ENCODE peak calls at places on chromosomes 6 and 20, in five cellular contexts. F, J, P, Z and G are unnamed samples.
A peak's percentile ranks its signal among the peaks of the same experiment; 100 is the strongest.

GRCh38 chr6:44926556-44926955 is 401.6 kb upstream of the RUNX2 start:
- DNase-seq in F (no peak), J (no peak), P (no peak), Z (no peak), G (peak; percentile 74)

GRCh38 chr6:38749473-38749872 is 34.4 kb downstream of the DNAH8 start:
- DNase-seq in F (no peak), J (no peak), P (no peak), Z (no peak), G (no peak)

GRCh38 chr20:2396241-2396814 is 15.6 kb downstream of the TGM6 start:
- DNase-seq in F (no peak), J (no peak), P (no peak), Z (no peak), G (no peak)

GRCh38 chr6:32642707-32643106 is 5.5 kb downstream of the HLA-DQA1 start:
- DNase-seq in F (no peak), J (no peak), P (no peak), Z (no peak), G (no peak)

GRCh38 chr20:37992802-37993538 is 40.3 kb downstream of the TTI1 start:
- DNase-seq in F (no peak), J (peak; percentile 20), P (no peak), Z (peak; percentile 23), G (peak; percentile 47)

GRCh38 chr20:3696745-3697587 is 15.2 kb upstream of the ADAM33 start:
- DNase-seq in F (no peak), J (no peak), P (no peak), Z (no peak), G (no peak)

GRCh38 chr6:150336708-150337107 is 32.1 kb upstream of the IYD start:
- DNase-seq in F (no peak), J (no peak), P (no peak), Z (no peak), G (no peak)

GRCh38 chr20:7123457-7123856 is 356.0 kb downstream of the BMP2 start:
- DNase-seq in F (no peak), J (no peak), P (no peak), Z (no peak), G (no peak)

GRCh38 chr6:18561006-18561750 is 174.0 kb downstream of the RNF144B start:
- DNase-seq in F (no peak), J (no peak), P (no peak), Z (no peak), G (no peak)

GRCh38 chr20:32638848-32639247 is 34.9 kb downstream of the C20orf203 start:
- DNase-seq in F (no peak), J (no peak), P (no peak), Z (no peak), G (no peak)

GRCh38 chr20:62183426-62184142 is 756 bp downstream of the MTG2 start:
- DNase-seq in F (no peak), J (no peak), P (no peak), Z (no peak), G (no peak)

GRCh38 chr6:87088076-87088475 is 6.8 kb downstream of the CGA start:
- DNase-seq in F (no peak), J (no peak), P (no peak), Z (no peak), G (no peak)

GRCh38 chr6:33000053-33000452 is 9.3 kb downstream of the HLA-DOA start:
- DNase-seq in F (no peak), J (peak; percentile 23), P (no peak), Z (no peak), G (peak; percentile 55)

GRCh38 chr6:41071923-41072835 is at the start of gene OARD1:
- DNase-seq in F (peak; percentile 99), J (peak; percentile 100), P (peak; percentile 100), Z (peak; percentile 100), G (peak; percentile 83)

GRCh38 chr6:164243949-164244348 is 829.4 kb downstream of the QKI start:
- DNase-seq in F (no peak), J (no peak), P (no peak), Z (no peak), G (peak; percentile 1)

GRCh38 chr20:14284443-14284842 is 53.0 kb downstream of the FLRT3 start:
- DNase-seq in F (no peak), J (no peak), P (no peak), Z (no peak), G (no peak)

GRCh38 chr20:51335329-51335841 is 207.1 kb downstream of the NFATC2 start:
- DNase-seq in F (no peak), J (no peak), P (no peak), Z (peak; percentile 48), G (peak; percentile 23)

GRCh38 chr6:24980507-24981384 is 45.0 kb upstream of the RIPOR2 start:
- DNase-seq in F (no peak), J (no peak), P (no peak), Z (no peak), G (no peak)